ENCODE peak calls at places on chromosomes 3 and 15, in four cellular contexts. One of them, this sample, is unnamed.
A peak's percentile ranks its signal among the peaks of the same experiment; 100 is the strongest.

GRCh38 chr3:11581237-11582122 is 62.2 kb downstream of the VGLL4 start:
- DNase-seq in IMR-90: no peak
- DNase-seq in GM12878: no peak
- DNase-seq in K562: no peak
- DNase-seq in this sample: no peak

GRCh38 chr15:58444056-58444455 is 12.3 kb downstream of the LIPC start:
- DNase-seq in IMR-90: peak; percentile 29
- DNase-seq in GM12878: no peak
- DNase-seq in K562: no peak
- DNase-seq in this sample: no peak

GRCh38 chr3:35523838-35524237 is 115.5 kb upstream of the ARPP21 start:
- DNase-seq in IMR-90: no peak
- DNase-seq in GM12878: no peak
- DNase-seq in K562: no peak
- DNase-seq in this sample: peak; percentile 66

GRCh38 chr3:132311860-132312259 is 5.3 kb upstream of the ACP3 start:
- DNase-seq in IMR-90: peak; percentile 32
- DNase-seq in GM12878: no peak
- DNase-seq in K562: no peak
- DNase-seq in this sample: no peak

GRCh38 chr3:126441256-126441880 is 34.3 kb downstream of the ZXDC start:
- DNase-seq in IMR-90: no peak
- DNase-seq in GM12878: no peak
- DNase-seq in K562: no peak
- DNase-seq in this sample: no peak

GRCh38 chr3:178672263-178672662 is 136.0 kb downstream of the KCNMB2 start:
- DNase-seq in IMR-90: no peak
- DNase-seq in GM12878: no peak
- DNase-seq in K562: no peak
- DNase-seq in this sample: no peak

GRCh38 chr3:185021326-185021725 is 131.5 kb downstream of the C3orf70 start:
- DNase-seq in IMR-90: peak; percentile 13
- DNase-seq in GM12878: no peak
- DNase-seq in K562: no peak
- DNase-seq in this sample: no peak

GRCh38 chr3:121758727-121759450 is 9.3 kb upstream of the GOLGB1 start:
- DNase-seq in IMR-90: peak; percentile 38
- DNase-seq in GM12878: no peak
- DNase-seq in K562: no peak
- DNase-seq in this sample: no peak

GRCh38 chr15:64699767-64700388 is 75.5 kb downstream of the RBPMS2 start:
- DNase-seq in IMR-90: peak; percentile 48
- DNase-seq in GM12878: no peak
- DNase-seq in K562: no peak
- DNase-seq in this sample: peak; percentile 79

GRCh38 chr15:45120081-45120972 is 6.2 kb downstream of the DUOXA2 start:
- DNase-seq in IMR-90: no peak
- DNase-seq in GM12878: no peak
- DNase-seq in K562: no peak
- DNase-seq in this sample: no peak

DNA sequence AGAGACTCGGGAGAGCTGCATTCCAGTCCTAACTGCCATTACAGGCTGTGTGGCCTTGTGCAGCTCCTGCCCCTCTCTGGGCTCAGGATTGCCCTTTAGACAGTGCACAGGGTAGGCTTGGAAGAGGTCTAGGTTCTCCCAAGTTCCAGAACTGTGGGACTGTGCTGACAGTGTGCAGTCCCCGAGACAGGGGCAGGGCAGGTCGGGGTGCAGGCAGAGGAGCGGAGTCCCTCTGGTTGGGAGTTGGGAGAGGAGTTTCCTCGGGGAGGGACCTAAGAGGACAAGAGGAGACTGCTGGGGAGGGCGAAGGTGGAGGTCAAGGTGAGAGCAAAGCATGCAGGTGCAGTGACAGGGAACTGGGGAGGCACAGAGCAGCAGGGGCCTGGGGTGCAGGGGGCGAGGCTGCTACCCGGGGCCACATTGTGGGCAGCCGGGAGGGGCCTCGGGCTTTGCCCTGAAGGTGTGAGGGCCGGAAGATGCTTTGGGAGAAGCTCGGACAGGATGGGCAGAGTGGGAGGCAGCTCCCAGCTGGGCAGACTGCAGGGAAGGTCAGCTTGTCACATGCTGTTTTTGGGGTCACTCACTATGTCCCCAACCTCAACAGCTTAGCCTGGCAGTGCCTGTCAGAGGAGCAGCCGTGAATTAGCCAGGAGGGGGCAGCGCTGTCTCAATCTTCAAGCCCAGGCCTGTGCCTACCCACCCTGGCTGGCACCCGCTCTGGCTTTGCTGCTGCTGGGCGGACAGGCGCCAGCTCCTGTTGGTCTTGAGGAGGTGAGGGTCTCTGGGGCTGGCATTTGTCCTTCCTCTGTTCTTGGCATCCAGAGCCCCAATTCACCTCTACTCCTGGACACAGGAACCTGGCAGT is 15.4 kb upstream of the CSPG4 start:
- DNase-seq in IMR-90: no peak
- DNase-seq in GM12878: no peak
- DNase-seq in K562: peak; percentile 34
- DNase-seq in this sample: peak; percentile 34
- TF ChIP-seq FOS in IMR-90: no peak
- TF ChIP-seq FOS in GM12878: no peak
- TF ChIP-seq FOS in K562: no peak
- TF ChIP-seq FOS in this sample: no peak

GRCh38 chr15:24878153-24878552 is 76.6 kb upstream of the SNRPN start:
- DNase-seq in IMR-90: peak; percentile 61
- DNase-seq in GM12878: no peak
- DNase-seq in K562: peak; percentile 10
- DNase-seq in this sample: peak; percentile 33
- H3K9ac ChIP-seq in IMR-90: peak overlapping the region; percentile 68
- H3K9ac ChIP-seq in GM12878: no peak overlapping the region
- H3K9ac ChIP-seq in K562: no peak overlapping the region
- H3K9ac ChIP-seq in this sample: peak overlapping the region; percentile 6

DNA sequence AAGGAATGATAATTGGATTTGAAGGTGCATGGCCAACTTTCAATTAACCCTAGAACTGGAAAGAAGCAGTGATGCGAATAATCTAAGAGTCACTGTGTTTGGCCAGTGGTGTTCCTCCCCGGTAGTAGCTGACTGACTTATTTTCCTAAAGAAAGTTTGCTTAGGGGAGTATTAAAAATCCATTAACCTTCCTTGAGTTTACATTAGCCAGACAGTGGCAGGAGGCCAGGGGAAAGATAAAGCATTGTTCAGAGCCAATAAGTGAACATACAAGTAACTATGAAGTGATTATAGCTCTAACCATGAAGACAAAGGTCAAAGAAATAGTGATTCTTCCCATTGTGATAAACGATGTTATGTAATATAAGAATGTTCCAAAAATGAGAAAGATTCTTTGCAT is 8.9 kb upstream of the TMEM202 start:
- DNase-seq in IMR-90: peak; percentile 4
- DNase-seq in GM12878: no peak
- DNase-seq in K562: no peak
- DNase-seq in this sample: no peak
- TF ChIP-seq FOS in IMR-90: no peak
- TF ChIP-seq FOS in GM12878: no peak
- TF ChIP-seq FOS in K562: no peak
- TF ChIP-seq FOS in this sample: no peak

GRCh38 chr3:50338989-50339388 is 1.6 kb downstream of the RASSF1 start:
- DNase-seq in IMR-90: no peak
- DNase-seq in GM12878: no peak
- DNase-seq in K562: peak; percentile 37
- DNase-seq in this sample: no peak

GRCh38 chr3:50341537-50341936 is 901 bp upstream of the RASSF1 start:
- DNase-seq in IMR-90: no peak
- DNase-seq in GM12878: no peak
- DNase-seq in K562: no peak
- DNase-seq in this sample: no peak

GRCh38 chr3:50341996-50342732 is 1.5 kb upstream of the RASSF1 start:
- DNase-seq in IMR-90: no peak
- DNase-seq in GM12878: no peak
- DNase-seq in K562: no peak
- DNase-seq in this sample: no peak

GRCh38 chr3:50339485-50340196 is 995 bp downstream of the RASSF1 start:
- DNase-seq in IMR-90: peak; percentile 45
- DNase-seq in GM12878: no peak
- DNase-seq in K562: no peak
- DNase-seq in this sample: no peak

GRCh38 chr3:50340404-50341329 is at the start of gene RASSF1:
- DNase-seq in IMR-90: no peak
- DNase-seq in GM12878: no peak
- DNase-seq in K562: peak; percentile 77
- DNase-seq in this sample: no peak
- H3K9ac ChIP-seq in IMR-90: peak within 1 kb of the TSS; percentile 69
- H3K9ac ChIP-seq in GM12878: peak within 1 kb of the TSS; percentile 86
- H3K9ac ChIP-seq in K562: peak within 1 kb of the TSS; percentile 98
- H3K9ac ChIP-seq in this sample: no peak within 1 kb of the TSS

GRCh38 chr3:174089592-174089991 is 692.0 kb downstream of the NLGN1 start:
- DNase-seq in IMR-90: no peak
- DNase-seq in GM12878: no peak
- DNase-seq in K562: no peak
- DNase-seq in this sample: no peak
- TF ChIP-seq FOS in IMR-90: no peak
- TF ChIP-seq FOS in GM12878: no peak
- TF ChIP-seq FOS in K562: no peak
- TF ChIP-seq FOS in this sample: no peak

GRCh38 chr3:66588340-66588847 is 87.6 kb upstream of the LRIG1 start:
- DNase-seq in IMR-90: peak; percentile 91
- DNase-seq in GM12878: no peak
- DNase-seq in K562: no peak
- DNase-seq in this sample: no peak

GRCh38 chr3:66592061-66592875 is 91.4 kb upstream of the LRIG1 start:
- DNase-seq in IMR-90: peak; percentile 58
- DNase-seq in GM12878: no peak
- DNase-seq in K562: no peak
- DNase-seq in this sample: no peak

GRCh38 chr3:66593978-66594377 is 93.2 kb upstream of the LRIG1 start:
- DNase-seq in IMR-90: peak; percentile 99
- DNase-seq in GM12878: no peak
- DNase-seq in K562: no peak
- DNase-seq in this sample: no peak

GRCh38 chr3:66597316-66597863 is 96.6 kb upstream of the LRIG1 start:
- DNase-seq in IMR-90: no peak
- DNase-seq in GM12878: no peak
- DNase-seq in K562: no peak
- DNase-seq in this sample: no peak

GRCh38 chr3:66592927-66593625 is 92.3 kb upstream of the LRIG1 start:
- DNase-seq in IMR-90: peak; percentile 69
- DNase-seq in GM12878: no peak
- DNase-seq in K562: no peak
- DNase-seq in this sample: no peak
- H3K9ac ChIP-seq in IMR-90: peak overlapping the region; percentile 9
- H3K9ac ChIP-seq in GM12878: no peak overlapping the region
- H3K9ac ChIP-seq in K562: no peak overlapping the region
- H3K9ac ChIP-seq in this sample: no peak overlapping the region

GRCh38 chr3:46627078-46627477 is 14.8 kb downstream of the FAM240A start:
- DNase-seq in IMR-90: no peak
- DNase-seq in GM12878: no peak
- DNase-seq in K562: no peak
- DNase-seq in this sample: no peak
- TF ChIP-seq FOS in IMR-90: no peak
- TF ChIP-seq FOS in GM12878: no peak
- TF ChIP-seq FOS in K562: no peak
- TF ChIP-seq FOS in this sample: no peak

This sample was measured in endothelial cell of umbilical vein.